ENCODE peak calls at places on chromosomes 7 and 10, in six cellular contexts. M is SHP77 treated with DMSO at 0.1 percent for 48 hours; O is bronchial epithelial cell; E is GM04504; R is NAMALWA; N is stimulated activated CD8-positive, alpha-beta memory T cell treated with anti-CD3 and anti-CD28 coated beads, Interleukin-15, amount 100 ng/mL, for 4 hours. T is an unnamed sample.

GRCh38 chr7:117673839-117674238 is 194.0 kb downstream of the CFTR start:
- DNase-seq in M (peak), O (peak), E (no peak), R (peak), N (no peak), T (peak)

GRCh38 chr10:30051220-30051619 is 8.2 kb downstream of the JCAD start:
- DNase-seq in M (no peak), O (no peak), E (no peak), R (no peak), N (no peak), T (no peak)

GRCh38 chr10:113524539-113525490 is 28.0 kb upstream of the HABP2 start:
- DNase-seq in M (no peak), O (no peak), E (peak), R (no peak), N (no peak), T (no peak)

GRCh38 chr7:74505426-74506328 is 52.0 kb downstream of the GTF2IRD1 start:
- DNase-seq in M (no peak), O (no peak), E (no peak), R (no peak), N (no peak), T (no peak)

GRCh38 chr10:124032982-124033886 is 60.2 kb downstream of the CHST15 start:
- DNase-seq in M (no peak), O (peak), E (no peak), R (no peak), N (no peak), T (no peak)

GRCh38 chr10:109089779-109090178 is 833.5 kb downstream of the XPNPEP1 start:
- DNase-seq in M (no peak), O (no peak), E (no peak), R (no peak), N (no peak), T (no peak)

GRCh38 chr10:38094923-38095574 is 912 bp downstream of the ZNF37A start:
- DNase-seq in M (no peak), O (no peak), E (no peak), R (no peak), N (no peak), T (peak)

GRCh38 chr10:128011059-128011979 is 104.4 kb downstream of the PTPRE start:
- DNase-seq in M (peak), O (peak), E (peak), R (peak), N (peak), T (peak)

GRCh38 chr7:98281757-98282652 is 519 bp downstream of the BRI3 start:
- DNase-seq in M (no peak), O (no peak), E (no peak), R (peak), N (no peak), T (peak)

T was measured in OCI-LY7.